ENCODE peak calls at places on chromosomes 4 and X, in eight cellular contexts. O is effector memory CD4-positive, alpha-beta T cell; E is lung; U is IMR-90; L is pancreas; F is tibial nerve; K is Peyer's patch; P is psoas muscle. A is an unnamed sample.
A peak's percentile ranks its signal among the peaks of the same experiment; 100 is the strongest.

GRCh38 chr4:85367815-85368214 is 107.1 kb upstream of the ARHGAP24 start:
- DNase-seq in K (no peak), E (no peak), L (no peak), F (no peak), O (no peak), P (no peak), U (no peak), A (no peak)

GRCh38 chr4:122854860-122855259 is 28.2 kb downstream of the FGF2 start:
- DNase-seq in F (no peak), P (no peak), O (no peak), K (no peak), L (peak; percentile 15), U (no peak), E (no peak), A (no peak)

GRCh38 chrX:9456250-9457074 is 8.4 kb upstream of the TBL1X start:
- DNase-seq in F (no peak), L (no peak), O (no peak), U (no peak), P (no peak), K (no peak), E (no peak), A (no peak)

GRCh38 chrX:123818243-123818642 is 41.6 kb upstream of the XIAP start:
- DNase-seq in F (no peak), P (no peak), L (no peak), K (no peak), O (no peak), U (peak; percentile 84), E (no peak), A (no peak)

GRCh38 chr4:177236889-177237288 is 72.8 kb upstream of the NEIL3 start:
- DNase-seq in K (no peak), F (no peak), L (no peak), O (no peak), U (no peak), P (no peak), E (no peak), A (no peak)

GRCh38 chr4:154982187-154983047 is 201.3 kb downstream of the RBM46 start:
- DNase-seq in P (peak; percentile 51), K (no peak), L (peak; percentile 40), E (peak; percentile 58), O (no peak), F (peak; percentile 60), U (peak; percentile 48), A (peak; percentile 22)

GRCh38 chrX:151488677-151489076 is 74.8 kb upstream of the PASD1 start:
- DNase-seq in U (no peak), P (no peak), F (no peak), L (no peak), E (no peak), K (no peak), O (no peak), A (no peak)

GRCh38 chr4:98659106-98659592 is 738 bp upstream of the TSPAN5 start:
- DNase-seq in E (no peak), U (peak; percentile 57), P (no peak), O (no peak), L (no peak), K (no peak), F (no peak), A (no peak)

GRCh38 chr4:147727476-147728028 is 4.3 kb upstream of the ARHGAP10 start:
- DNase-seq in E (no peak), P (no peak), K (no peak), U (peak; percentile 50), L (no peak), O (no peak), F (no peak), A (no peak)

GRCh38 chr4:184649026-184649970 is at the start of the genes CASP3 and PRIMPOL:
- DNase-seq in L (peak; percentile 97), K (peak; percentile 94), E (peak; percentile 96), F (peak; percentile 91), O (peak; percentile 93), U (peak; percentile 92), P (peak; percentile 99), A (peak; percentile 97)

GRCh38 chr4:150960079-150960478 is 55.0 kb downstream of the LRBA start:
- DNase-seq in F (no peak), E (no peak), L (no peak), U (peak; percentile 37), O (no peak), P (no peak), K (no peak), A (no peak)

GRCh38 chrX:154458116-154458953 is at the start of gene PLXNA3:
- DNase-seq in E (no peak), U (no peak), F (no peak), P (peak; percentile 68), L (peak; percentile 70), K (peak; percentile 61), O (peak; percentile 54), A (peak; percentile 14)

GRCh38 chr4:141792164-141792563 is 155.8 kb downstream of the IL15 start:
- DNase-seq in L (no peak), E (no peak), P (no peak), O (no peak), U (no peak), F (no peak), K (no peak), A (no peak)

GRCh38 chr4:151719045-151719743 is 41.6 kb downstream of the GATB start:
- DNase-seq in P (no peak), O (no peak), E (no peak), F (no peak), L (no peak), U (no peak), K (no peak), A (peak; percentile 30)

GRCh38 chr4:82528868-82529267 is 32.9 kb downstream of the TMEM150C start:
- DNase-seq in E (no peak), L (no peak), F (no peak), K (no peak), O (no peak), P (no peak), U (no peak), A (no peak)

GRCh38 chrX:40152173-40152705 is 54.5 kb upstream of the BCOR start:
- DNase-seq in U (no peak), E (no peak), L (peak; percentile 49), F (no peak), P (peak; percentile 71), K (no peak), O (no peak), A (peak; percentile 57)

GRCh38 chr4:125837493-125838238 is 522.9 kb downstream of the FAT4 start:
- DNase-seq in P (no peak), U (peak; percentile 4), L (no peak), E (no peak), K (no peak), F (no peak), O (no peak), A (no peak)

GRCh38 chr4:108370291-108370690 is 201.6 kb upstream of the LEF1 start:
- DNase-seq in U (no peak), F (no peak), L (no peak), O (no peak), P (no peak), K (no peak), E (no peak), A (no peak)

GRCh38 chr4:99024481-99025275 is 29.2 kb downstream of the METAP1 start:
- DNase-seq in P (no peak), O (no peak), F (no peak), U (no peak), E (no peak), L (no peak), K (no peak), A (no peak)

GRCh38 chrX:45668686-45669443 is 468.2 kb upstream of the DIPK2B start:
- DNase-seq in L (no peak), P (no peak), K (no peak), F (no peak), O (no peak), E (no peak), U (peak; percentile 95), A (no peak)

GRCh38 chr4:124095596-124095995 is 616.9 kb downstream of the ANKRD50 start:
- DNase-seq in F (no peak), L (no peak), P (no peak), E (no peak), K (no peak), O (no peak), U (peak; percentile 18), A (no peak)

GRCh38 chr4:141009931-141010330 is 123.3 kb downstream of the RNF150 start:
- DNase-seq in L (no peak), P (no peak), E (no peak), O (no peak), U (no peak), F (no peak), K (no peak), A (no peak)

GRCh38 chr4:63085091-63085490 is 1324.2 kb downstream of the TECRL start:
- DNase-seq in L (no peak), P (no peak), K (no peak), U (no peak), F (no peak), E (no peak), O (no peak), A (no peak)
- H3K9me3 ChIP-seq in L (no peaks in the 10 kb centered on the region), P (peaks cover 6% of the 10 kb centered on the region), K (no peaks in the 10 kb centered on the region), U (peaks cover 5% of the 10 kb centered on the region), F (no peaks in the 10 kb centered on the region), E (no peaks in the 10 kb centered on the region), O (no peaks in the 10 kb centered on the region), A (peaks cover 8% of the 10 kb centered on the region)

DNA sequence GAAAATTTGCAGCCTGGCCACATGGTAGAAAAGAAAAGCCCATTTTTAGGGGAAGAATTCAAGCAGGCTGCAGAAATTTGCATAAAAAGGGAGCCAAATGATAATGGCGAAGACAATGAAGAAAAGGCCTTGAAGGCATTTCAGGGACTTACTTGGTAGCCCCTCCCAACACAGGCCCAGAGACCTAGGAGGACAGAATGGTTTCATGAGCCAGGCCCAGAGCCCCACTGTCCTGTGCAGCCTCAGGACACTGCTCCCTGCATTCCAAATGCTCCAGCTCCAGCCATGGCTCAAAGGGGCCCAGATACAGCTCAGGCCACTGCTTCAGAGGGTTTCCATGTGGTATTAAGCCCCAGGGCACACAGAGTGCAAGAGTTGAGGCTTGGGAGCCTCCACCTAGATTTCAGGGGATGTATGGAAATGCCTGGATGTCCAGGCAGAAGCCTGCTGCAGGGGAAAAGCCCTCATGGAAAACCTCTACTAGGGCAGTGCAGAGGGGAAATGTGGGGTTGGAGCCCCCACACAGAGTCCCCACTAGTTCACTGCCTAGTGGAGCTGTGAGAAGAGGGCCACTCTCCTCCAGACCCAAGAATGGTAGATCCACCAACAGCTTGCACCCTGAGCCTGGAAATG is 271.7 kb upstream of the KLF3 start:
- DNase-seq in E (no peak), L (no peak), F (no peak), O (no peak), U (no peak), P (no peak), K (no peak), A (no peak)
- H3K9me3 ChIP-seq in E (no peaks in the 10 kb centered on the region), L (no peaks in the 10 kb centered on the region), F (peaks cover 19% of the 10 kb centered on the region), O (no peaks in the 10 kb centered on the region), U (peaks cover 3% of the 10 kb centered on the region), P (no peaks in the 10 kb centered on the region), K (peaks cover 17% of the 10 kb centered on the region), A (no peaks in the 10 kb centered on the region)

DNA sequence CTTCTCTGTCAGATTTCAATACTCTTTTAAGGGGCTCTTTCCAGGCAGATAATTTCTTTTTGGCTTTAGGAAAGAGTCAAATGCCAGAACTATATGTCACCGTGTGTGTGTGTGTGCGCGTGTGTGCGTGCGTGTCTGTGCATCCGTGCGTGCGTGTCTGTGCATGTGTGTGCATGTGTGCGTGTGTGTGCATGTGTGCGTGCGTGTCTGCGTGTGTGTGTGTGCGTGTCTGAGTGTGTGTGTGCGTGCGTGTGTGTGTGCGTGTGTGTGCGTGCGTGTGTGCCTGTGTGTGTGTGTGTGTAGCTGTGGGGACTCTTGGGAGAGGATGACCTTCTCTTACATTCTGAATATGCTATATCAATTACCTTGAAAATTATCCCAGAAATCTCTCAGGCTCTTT is 441.6 kb downstream of the SLITRK2 start:
- DNase-seq in P (no peak), L (no peak), F (no peak), U (no peak), E (no peak), O (no peak), K (no peak), A (no peak)
- H3K9me3 ChIP-seq in P (no peaks in the 10 kb centered on the region), L (no peaks in the 10 kb centered on the region), F (no peaks in the 10 kb centered on the region), U (peaks cover 2% of the 10 kb centered on the region), E (no peaks in the 10 kb centered on the region), O (no peaks in the 10 kb centered on the region), K (no peaks in the 10 kb centered on the region), A (no peaks in the 10 kb centered on the region)

GRCh38 chr4:110619001-110619350 is 3.9 kb downstream of the PITX2 start:
- DNase-seq in O (no peak), L (no peak), P (no peak), E (no peak), K (no peak), F (no peak), U (no peak), A (no peak)
- H3K9me3 ChIP-seq in O (no peaks in the 10 kb centered on the region), L (no peaks in the 10 kb centered on the region), P (no peaks in the 10 kb centered on the region), E (no peaks in the 10 kb centered on the region), K (peaks cover 8% of the 10 kb centered on the region), F (peaks cover 20% of the 10 kb centered on the region), U (peaks cover 25% of the 10 kb centered on the region), A (no peaks in the 10 kb centered on the region)